ENCODE peak calls at places on chromosomes 16 and 17, in seven cellular contexts. K, F, S, B, U, D and G are unnamed samples. For H3K27me3, the result is how much of the 10 kb centered on the place peaks cover.

GRCh38 chr17:59825533-59826316 is 67.0 kb downstream of the TUBD1 start:
- DNase-seq in K (no peak), D (no peak), S (no peak), U (peak), B (peak), F (no peak), G (no peak)

GRCh38 chr17:3865166-3865565 is 19.1 kb upstream of the NCBP3 start:
- DNase-seq in B (no peak), S (no peak), U (peak), D (no peak), K (no peak), F (no peak), G (peak)

GRCh38 chr16:82061861-82062525 is 26.9 kb downstream of the HSD17B2 start:
- DNase-seq in K (no peak), D (no peak), F (no peak), S (no peak), B (peak), U (no peak), G (no peak)

GRCh38 chr17:64282753-64283080 is 19.7 kb upstream of the TEX2 start:
- DNase-seq in D (no peak), F (no peak), U (peak), K (no peak), B (no peak), S (no peak), G (no peak)

GRCh38 chr17:58156839-58157803 is 8.9 kb downstream of the OR4D1 start:
- DNase-seq in D (peak), S (peak), U (no peak), F (no peak), B (no peak), K (no peak), G (peak)

GRCh38 chr16:50607051-50607431 is 58.8 kb downstream of the NKD1 start:
- DNase-seq in K (no peak), B (no peak), F (no peak), D (no peak), U (no peak), S (no peak), G (no peak)

GRCh38 chr16:82192665-82193064 is 22.6 kb upstream of the MPHOSPH6 start:
- DNase-seq in S (no peak), F (peak), U (peak), D (no peak), K (no peak), B (peak), G (no peak)

GRCh38 chr17:67258836-67259468 is 14.0 kb upstream of the HELZ start:
- DNase-seq in S (peak), K (no peak), U (no peak), F (no peak), D (no peak), B (no peak), G (no peak)

GRCh38 chr16:49097964-49098363 is 183.7 kb downstream of the CBLN1 start:
- DNase-seq in F (no peak), B (no peak), U (no peak), K (no peak), D (no peak), S (no peak), G (no peak)

GRCh38 chr16:49352923-49353322 is 20.7 kb upstream of the C16orf78 start:
- DNase-seq in F (no peak), D (no peak), B (no peak), K (no peak), U (no peak), S (no peak), G (no peak)

GRCh38 chr16:11913425-11914079 is 2.2 kb downstream of the GSPT1 start:
- DNase-seq in F (no peak), U (peak), K (no peak), B (peak), S (no peak), D (no peak), G (no peak)

GRCh38 chr17:79382313-79382712 is 228.5 kb downstream of the RBFOX3 start:
- DNase-seq in K (no peak), D (no peak), S (no peak), U (no peak), F (no peak), B (no peak), G (no peak)

GRCh38 chr16:49651980-49652379 is 203.9 kb downstream of the ZNF423 start:
- DNase-seq in K (peak), U (no peak), B (no peak), D (peak), S (no peak), F (no peak), G (no peak)

GRCh38 chr16:16083421-16084156 is 134.2 kb downstream of the ABCC1 start:
- DNase-seq in S (no peak), K (no peak), B (peak), F (no peak), U (no peak), D (no peak), G (no peak)

GRCh38 chr17:63436523-63437110 is 9.5 kb downstream of the CYB561 start:
- DNase-seq in D (no peak), B (peak), U (peak), K (no peak), S (no peak), F (no peak), G (no peak)

GRCh38 chr17:55710829-55711496 is 11.7 kb downstream of the TMEM100 start:
- DNase-seq in K (no peak), D (no peak), S (no peak), U (no peak), F (no peak), B (no peak), G (no peak)

GRCh38 chr16:86077243-86077940 is 178.4 kb downstream of the IRF8 start:
- DNase-seq in B (no peak), F (no peak), K (no peak), U (no peak), D (no peak), S (no peak), G (peak)

GRCh38 chr16:15907863-15908478 is 19.6 kb upstream of the CEP20 start:
- DNase-seq in B (no peak), D (no peak), F (no peak), U (peak), K (no peak), S (no peak), G (no peak)

GRCh38 chr17:79977161-79977631 is 58.5 kb downstream of the TBC1D16 start:
- DNase-seq in K (peak), B (no peak), U (no peak), D (no peak), S (no peak), F (no peak), G (peak)

GRCh38 chr16:11689031-11689840 is 21.0 kb downstream of the SNN start:
- DNase-seq in K (no peak), D (no peak), U (peak), F (no peak), S (no peak), B (peak), G (no peak)

GRCh38 chr17:50290074-50290702 is 15.9 kb downstream of the TMEM92 start:
- DNase-seq in U (peak), D (peak), B (peak), F (peak), S (no peak), K (peak), G (peak)

GRCh38 chr17:50372708-50373556 is at the start of the genes EME1 and MRPL27:
- DNase-seq in F (peak), D (peak), U (peak), K (peak), B (peak), S (peak), G (peak)

GRCh38 chr17:41547921-41548843 is 20.1 kb upstream of the KRT19 start:
- DNase-seq in K (peak), S (no peak), U (peak), D (no peak), F (peak), B (peak), G (peak)

GRCh38 chr17:41549596-41550039 is 21.5 kb upstream of the KRT19 start:
- DNase-seq in K (no peak), U (no peak), S (no peak), F (no peak), B (peak), D (no peak), G (no peak)

GRCh38 chr17:41546819-41547218 is 18.7 kb upstream of the KRT19 start:
- DNase-seq in S (no peak), U (no peak), D (no peak), K (no peak), B (no peak), F (no peak), G (no peak)

GRCh38 chr17:41547378-41547841 is 19.3 kb upstream of the KRT19 start:
- DNase-seq in D (no peak), B (no peak), F (no peak), K (peak), U (no peak), S (no peak), G (no peak)

GRCh38 chr17:41548844-41549595 is 20.9 kb upstream of the KRT19 start:
- DNase-seq in S (peak), F (peak), K (peak), D (peak), U (peak), B (peak), G (peak)
- H3K27ac ChIP-seq in S (no peak), F (peak), K (peak), D (no peak), U (peak), B (peak), G (peak)

GRCh38 chr16:87119168-87119567 is 198.0 kb downstream of the C16orf95 start:
- DNase-seq in D (no peak), S (no peak), F (no peak), U (peak), K (no peak), B (no peak), G (no peak)

GRCh38 chr16:87121816-87122215 is 195.4 kb downstream of the C16orf95 start:
- DNase-seq in S (no peak), U (no peak), F (no peak), D (no peak), K (no peak), B (no peak), G (peak)

GRCh38 chr16:87123356-87124001 is 193.7 kb downstream of the C16orf95 start:
- DNase-seq in U (peak), K (no peak), D (no peak), S (no peak), F (no peak), B (no peak), G (no peak)

GRCh38 chr16:87117936-87118335 is 199.3 kb downstream of the C16orf95 start:
- DNase-seq in F (no peak), S (no peak), D (no peak), B (no peak), U (no peak), K (no peak), G (no peak)

GRCh38 chr16:87119748-87120147 is 197.4 kb downstream of the C16orf95 start:
- DNase-seq in S (no peak), B (no peak), D (no peak), U (no peak), F (no peak), K (no peak), G (no peak)
- H3K27me3 ChIP-seq in S (under half), B (under half), D (under half), U (under half), F (under half), K (under half), G (under half)

GRCh38 chr16:57660715-57661463 is 7.2 kb upstream of the ADGRG3 start:
- DNase-seq in K (no peak), U (peak), F (no peak), S (no peak), D (no peak), B (no peak), G (no peak)
- TF ChIP-seq CTCF in K (no peak), U (no peak), F (no peak), S (no peak), D (no peak), B (no peak), G (no peak)

GRCh38 chr16:56368545-56368944 is 56.8 kb downstream of the AMFR start:
- DNase-seq in D (no peak), U (no peak), S (no peak), F (no peak), K (no peak), B (no peak), G (no peak)

GRCh38 chr16:56365552-56365951 is 59.8 kb downstream of the AMFR start:
- DNase-seq in B (no peak), F (no peak), K (no peak), D (no peak), S (no peak), U (no peak), G (no peak)

GRCh38 chr16:56366945-56367344 is 58.4 kb downstream of the AMFR start:
- DNase-seq in U (no peak), S (no peak), D (no peak), B (no peak), K (no peak), F (no peak), G (no peak)

GRCh38 chr16:56369202-56369601 is 56.1 kb downstream of the AMFR start:
- DNase-seq in D (peak), B (no peak), S (no peak), U (no peak), K (no peak), F (no peak), G (no peak)

GRCh38 chr16:56367764-56368163 is 57.6 kb downstream of the AMFR start:
- DNase-seq in K (no peak), F (no peak), D (no peak), B (no peak), S (no peak), U (no peak), G (no peak)
- H3K27ac ChIP-seq in K (no peak), F (no peak), D (no peak), B (no peak), S (no peak), U (no peak), G (no peak)

DNA sequence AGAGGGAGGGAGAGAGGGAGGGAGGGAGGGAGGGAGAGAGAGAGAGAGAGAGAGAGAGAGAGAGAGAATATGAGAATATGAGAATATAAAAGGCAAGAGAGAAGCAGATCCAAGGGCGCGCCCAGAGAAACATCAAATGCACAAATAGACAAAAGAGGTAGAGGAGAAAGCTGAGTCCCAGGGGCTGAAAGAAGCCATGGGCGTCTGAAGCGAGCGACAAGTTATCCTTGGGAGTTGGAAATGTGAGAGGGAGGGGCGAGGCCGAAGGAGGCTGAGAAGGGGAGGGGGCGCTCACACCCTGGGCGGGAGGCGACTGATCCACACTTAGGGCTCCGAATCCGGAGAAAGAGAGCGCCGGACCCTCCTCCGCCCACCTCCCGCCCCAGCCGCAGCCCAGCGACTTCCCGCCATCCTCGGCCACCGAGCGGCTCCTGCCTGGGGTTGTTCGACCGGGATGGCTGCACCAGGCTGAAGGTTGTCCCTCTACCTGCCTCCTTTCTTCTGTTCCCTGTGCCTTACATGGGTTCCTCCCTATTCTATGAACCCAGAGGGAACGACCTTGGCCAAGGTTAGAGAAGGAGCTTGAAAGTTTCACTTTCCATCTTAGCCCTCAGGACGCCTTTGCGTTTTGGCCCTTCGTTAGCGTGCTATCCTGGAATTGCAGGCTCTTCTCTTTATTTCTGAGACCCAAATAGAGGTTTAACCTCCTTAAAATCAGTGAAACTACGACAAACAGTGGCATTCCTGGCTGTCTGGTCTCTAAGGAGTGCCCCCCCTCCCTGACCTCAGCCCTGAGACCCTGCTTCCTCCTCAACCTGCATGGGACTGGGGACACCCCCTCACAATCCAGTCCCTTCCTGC is 21.2 kb upstream of the HOXB9 start:
- DNase-seq in U (peak), S (no peak), D (no peak), K (no peak), B (peak), F (no peak), G (no peak)
- H3K27me3 ChIP-seq in U (half or more), S (under half), D (under half), K (under half), B (half or more), F (half or more), G (half or more)

GRCh38 chr17:2420131-2420530 is 19.3 kb upstream of the MNT start:
- DNase-seq in S (no peak), K (no peak), B (no peak), U (peak), F (no peak), D (no peak), G (peak)

GRCh38 chr17:2418572-2418971 is 17.7 kb upstream of the MNT start:
- DNase-seq in D (no peak), S (no peak), U (peak), F (no peak), K (no peak), B (peak), G (peak)

GRCh38 chr17:2419526-2419925 is 18.7 kb upstream of the MNT start:
- DNase-seq in B (peak), K (no peak), S (no peak), D (no peak), F (no peak), U (peak), G (peak)

GRCh38 chr17:2423271-2423670 is 22.4 kb upstream of the MNT start:
- DNase-seq in D (no peak), K (no peak), F (no peak), U (peak), B (no peak), S (no peak), G (no peak)

GRCh38 chr17:2421315-2422147 is 20.7 kb upstream of the MNT start:
- DNase-seq in U (peak), F (no peak), K (no peak), S (no peak), D (no peak), B (peak), G (no peak)
- TF ChIP-seq CTCF in U (peak), F (peak), K (no peak), S (no peak), D (peak), B (peak), G (no peak)

DNA sequence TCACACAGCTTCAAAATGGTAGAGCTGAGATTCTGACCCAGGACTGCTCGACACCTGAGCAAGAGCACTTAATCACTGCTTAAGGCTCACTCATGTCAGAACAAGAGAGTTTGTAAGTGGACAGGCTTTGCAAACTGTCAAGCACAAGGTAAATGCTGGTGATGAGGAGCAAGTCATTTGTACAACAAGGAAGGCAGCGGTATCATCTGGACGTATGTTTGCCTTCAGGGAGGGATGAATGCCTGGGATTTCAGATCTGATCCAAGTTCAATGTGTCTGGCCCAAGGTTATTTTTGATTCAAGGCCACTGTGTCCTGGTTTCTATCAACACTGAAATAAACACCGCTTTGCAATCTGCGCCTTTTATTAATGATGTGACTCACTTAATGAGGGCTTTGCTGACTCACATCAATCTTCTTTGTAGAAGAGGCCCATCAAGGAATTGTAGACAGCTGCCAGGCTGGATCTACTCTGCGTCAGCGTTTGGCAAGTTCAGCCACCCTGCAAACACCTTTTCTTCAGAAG is 174.4 kb upstream of the HS3ST3A1 start:
- DNase-seq in D (no peak), S (no peak), B (peak), K (no peak), F (no peak), U (no peak), G (no peak)
- H3K27ac ChIP-seq in D (no peak), S (no peak), B (no peak), K (no peak), F (no peak), U (no peak), G (no peak)

GRCh38 chr17:82385559-82386255 is 14.1 kb downstream of the UTS2R start:
- DNase-seq in B (no peak), F (no peak), K (no peak), D (no peak), S (no peak), U (peak), G (no peak)
- H3K27me3 ChIP-seq in B (under half), F (under half), K (under half), D (under half), S (under half), U (under half), G (under half)

DNA sequence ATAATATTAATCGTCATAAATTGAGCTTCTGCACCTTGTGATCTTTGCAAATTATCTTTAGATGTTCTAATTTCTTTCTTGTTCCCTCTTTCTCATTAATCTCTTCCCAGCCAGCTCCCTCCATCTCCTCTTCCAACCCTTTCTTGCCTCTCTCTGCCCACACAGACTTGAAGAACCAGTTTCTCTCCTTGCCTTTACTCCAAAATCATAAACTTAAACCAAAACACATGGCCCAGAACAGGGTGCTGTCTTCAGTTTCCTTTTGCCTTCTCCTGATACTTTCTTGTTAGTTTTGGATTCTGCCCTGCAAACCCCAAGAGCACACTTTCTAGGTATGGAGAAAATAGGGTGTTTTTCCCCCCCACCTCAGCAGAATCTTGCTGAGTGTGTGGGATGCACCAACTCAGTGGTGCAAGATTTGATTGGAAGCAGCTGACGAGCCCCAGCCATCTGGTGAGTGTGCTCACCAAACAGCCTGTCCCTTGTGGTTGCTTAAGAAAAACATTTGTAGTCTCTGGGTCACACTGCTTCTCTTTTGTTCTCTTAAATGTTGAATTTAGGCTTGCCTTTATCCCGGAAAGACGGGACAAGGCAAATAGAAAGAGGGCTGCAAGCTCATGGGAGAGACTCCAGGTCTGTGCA is 175.8 kb upstream of the MAF start:
- DNase-seq in F (no peak), D (no peak), B (peak), S (no peak), U (peak), K (peak), G (no peak)
- TF ChIP-seq CTCF in F (no peak), D (no peak), B (peak), S (no peak), U (peak), K (peak), G (peak)

DNA sequence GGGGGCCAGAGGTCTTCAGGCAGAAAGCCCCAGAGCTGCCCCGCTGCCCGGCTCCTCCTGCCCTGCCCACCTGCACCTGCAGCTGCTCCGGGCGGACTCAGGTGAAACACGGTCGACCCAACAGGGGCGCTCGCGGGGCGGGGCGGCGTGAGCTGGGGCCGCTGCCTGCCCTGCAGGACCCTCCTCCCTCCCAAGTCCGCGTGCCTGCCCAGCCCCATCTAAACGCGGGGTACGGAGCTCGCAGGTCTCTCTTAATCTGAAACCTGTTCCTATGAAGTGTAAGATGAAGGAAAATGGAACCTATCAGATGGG is 28.1 kb downstream of the GNPTG start:
- DNase-seq in F (no peak), D (no peak), S (no peak), B (no peak), K (no peak), U (no peak), G (no peak)
- H3K27ac ChIP-seq in F (no peak), D (no peak), S (no peak), B (no peak), K (no peak), U (no peak), G (no peak)